ENCODE peak calls at places on chromosomes 2 and 18, in ten cellular contexts. L is midbrain; A is NAMALWA; R is brain microvascular endothelial cell; Z is HFFc6; V is suprapubic skin; N is stimulated activated CD4-positive, alpha-beta T cell treated with anti-CD3 and anti-CD28 coated beads, Interleukin-4, amount 100 ng/mL, for 4 hours; B is naive B cell; K is left kidney; C is lung. F is an unnamed sample.

GRCh38 chr18:43271593-43272432 is 5.5 kb downstream of the SYT4 start:
- DNase-seq in B (peak), Z (peak), K (peak), A (peak), R (peak), L (peak), N (no peak), V (no peak), C (no peak), F (peak)

GRCh38 chr2:205451901-205452300 is 230.4 kb upstream of the NRP2 start:
- DNase-seq in A (no peak), R (no peak), C (no peak), N (no peak), L (no peak), Z (no peak), V (no peak), K (no peak), B (no peak), F (no peak)

GRCh38 chr2:176653856-176654443 is 384.7 kb downstream of the MTX2 start:
- DNase-seq in V (no peak), N (peak), R (peak), B (no peak), L (peak), C (peak), A (peak), K (peak), Z (peak), F (peak)

GRCh38 chr18:59927246-59927825 is 27.5 kb downstream of the PMAIP1 start:
- DNase-seq in K (no peak), V (no peak), R (no peak), N (no peak), Z (no peak), L (no peak), A (no peak), B (no peak), C (no peak), F (no peak)

GRCh38 chr18:11339121-11339520 is 189.8 kb upstream of the PIEZO2 start:
- DNase-seq in R (no peak), L (no peak), Z (no peak), C (no peak), N (no peak), K (no peak), V (no peak), A (no peak), B (no peak), F (no peak)

GRCh38 chr2:235144291-235144690 is 192.5 kb downstream of the SH3BP4 start:
- DNase-seq in L (no peak), V (no peak), C (no peak), Z (no peak), K (no peak), A (no peak), B (no peak), N (no peak), R (no peak), F (no peak)

GRCh38 chr2:195636890-195637289 is 20.1 kb upstream of the SLC39A10 start:
- DNase-seq in Z (no peak), K (no peak), V (no peak), R (no peak), C (no peak), L (no peak), A (no peak), N (no peak), B (no peak), F (no peak)

GRCh38 chr2:134670955-134671354 is 47.8 kb downstream of the TMEM163 start:
- DNase-seq in L (no peak), V (no peak), N (no peak), Z (no peak), C (peak), R (no peak), K (no peak), A (no peak), B (no peak), F (no peak)